ENCODE peak calls at places on chromosome 14, in nine cellular contexts. V is lower lobe of right lung, G is uterus, D is left ventricle myocardium inferior, H is A549, S is IMR-90, O is HCT116, K is fibroblast of lung, W is right atrium auricular region. P is an unnamed sample. For H3K4me1, the result is how much of the 10 kb centered on the place peaks cover.

GRCh38 chr14:99604766-99605298 is 825 bp upstream of the CCDC85C start:
- DNase-seq in K (peak), H (peak), W (no peak), V (no peak), S (peak), O (no peak), D (no peak), G (no peak), P (no peak)

GRCh38 chr14:28243600-28243999 is 523.0 kb upstream of the FOXG1 start:
- DNase-seq in W (no peak), O (no peak), K (peak), H (no peak), V (no peak), S (no peak), G (no peak), D (no peak), P (no peak)

GRCh38 chr14:31286456-31287293 is 79.1 kb upstream of the HECTD1 start:
- DNase-seq in S (no peak), D (no peak), H (peak), G (no peak), W (no peak), O (peak), K (no peak), V (no peak), P (no peak)

GRCh38 chr14:70641548-70642312 is at the start of gene TTC9:
- DNase-seq in D (peak), W (no peak), V (peak), H (no peak), G (no peak), O (no peak), S (no peak), K (no peak), P (no peak)

GRCh38 chr14:104115131-104115600 is 23.2 kb upstream of the KIF26A start:
- DNase-seq in G (peak), K (no peak), S (no peak), D (peak), W (no peak), O (no peak), H (no peak), V (no peak), P (no peak)

GRCh38 chr14:101328412-101329149 is 232.7 kb upstream of the DIO3 start:
- DNase-seq in S (no peak), D (no peak), K (no peak), H (no peak), V (no peak), O (no peak), G (no peak), W (no peak), P (no peak)

GRCh38 chr14:70640938-70641547 is 673 bp upstream of the TTC9 start:
- DNase-seq in K (peak), G (peak), S (peak), H (peak), O (no peak), V (peak), D (no peak), W (no peak), P (peak)

GRCh38 chr14:34365309-34365915 is 96.6 kb downstream of the SPTSSA start:
- DNase-seq in W (no peak), K (no peak), D (no peak), V (no peak), O (no peak), G (no peak), S (peak), H (peak), P (no peak)

GRCh38 chr14:78752789-78753188 is 582.6 kb downstream of the NRXN3 start:
- DNase-seq in D (no peak), H (peak), W (no peak), O (no peak), K (peak), S (no peak), G (no peak), V (no peak), P (no peak)

GRCh38 chr14:74804219-74804825 is 41.2 kb downstream of the YLPM1 start:
- DNase-seq in G (no peak), W (no peak), S (peak), H (peak), D (no peak), O (peak), V (no peak), K (peak), P (no peak)

GRCh38 chr14:79809849-79810612 is 401.3 kb downstream of the DIO2 start:
- DNase-seq in O (no peak), K (peak), W (no peak), D (no peak), H (peak), S (peak), V (no peak), G (no peak), P (peak)

GRCh38 chr14:75428230-75429104 is 645 bp downstream of the JDP2 start:
- DNase-seq in G (peak), K (peak), H (no peak), V (peak), W (no peak), D (peak), O (no peak), S (no peak), P (no peak)

GRCh38 chr14:35254736-35255135 is 37.4 kb upstream of the PSMA6 start:
- DNase-seq in O (no peak), K (no peak), V (no peak), S (no peak), W (no peak), H (no peak), G (no peak), D (no peak), P (no peak)

GRCh38 chr14:30165255-30165654 is 237.6 kb upstream of the PRKD1 start:
- DNase-seq in K (no peak), G (no peak), S (no peak), V (no peak), H (no peak), O (no peak), W (no peak), D (no peak), P (no peak)

GRCh38 chr14:33363687-33364086 is 425.0 kb downstream of the NPAS3 start:
- DNase-seq in G (no peak), D (no peak), W (no peak), V (no peak), S (no peak), K (peak), H (no peak), O (no peak), P (no peak)

GRCh38 chr14:76716285-76716684 is 45.0 kb upstream of the VASH1 start:
- DNase-seq in O (no peak), H (no peak), S (no peak), D (no peak), K (no peak), G (no peak), W (no peak), V (no peak), P (no peak)

GRCh38 chr14:71372411-71372838 is 465.2 kb downstream of the PCNX1 start:
- DNase-seq in S (peak), G (no peak), O (no peak), K (peak), V (no peak), D (no peak), W (no peak), H (peak), P (peak)

GRCh38 chr14:36208690-36209278 is 32.3 kb upstream of the PTCSC3 start:
- DNase-seq in S (no peak), W (no peak), V (no peak), H (no peak), K (no peak), D (no peak), O (no peak), G (no peak), P (peak)

GRCh38 chr14:93036652-93037341 is 78.9 kb downstream of the ITPK1 start:
- DNase-seq in K (peak), S (no peak), W (no peak), G (no peak), O (no peak), D (no peak), V (no peak), H (peak), P (no peak)
- H3K4me1 ChIP-seq in K (under half), S (under half), W (under half), G (under half), O (half or more), D (half or more), V (half or more), H (half or more), P (under half)

GRCh38 chr14:61505815-61506809 is 184.7 kb downstream of the PRKCH start:
- DNase-seq in G (no peak), H (no peak), K (peak), V (no peak), W (no peak), O (no peak), D (no peak), S (peak), P (no peak)
- H3K4me1 ChIP-seq in G (under half), H (under half), K (under half), V (under half), W (under half), O (under half), D (under half), S (under half), P (under half)

DNA sequence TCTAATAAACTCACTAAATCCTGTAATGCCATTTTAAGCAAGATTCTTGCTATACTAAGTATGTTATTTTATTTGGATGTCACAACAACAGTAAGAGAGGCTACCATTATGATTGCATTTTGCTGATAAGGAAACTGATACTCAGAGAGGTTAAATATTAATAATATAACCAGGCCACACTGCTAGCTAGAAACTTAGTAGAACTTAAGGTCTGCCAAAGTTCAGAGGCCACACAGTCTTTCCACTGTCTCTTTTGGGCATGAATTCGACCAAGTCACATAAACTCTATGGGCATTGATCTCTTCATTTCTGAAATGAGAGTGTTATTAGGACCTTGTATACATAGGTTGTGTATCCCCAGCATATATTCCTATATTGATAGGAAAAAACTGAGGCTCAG is 147.9 kb downstream of the SYNE2 start:
- DNase-seq in O (no peak), W (no peak), H (no peak), S (no peak), D (no peak), K (no peak), G (no peak), V (no peak), P (no peak)
- H3K4me1 ChIP-seq in O (under half), W (under half), H (under half), S (under half), D (under half), K (under half), G (under half), V (under half), P (under half)

DNA sequence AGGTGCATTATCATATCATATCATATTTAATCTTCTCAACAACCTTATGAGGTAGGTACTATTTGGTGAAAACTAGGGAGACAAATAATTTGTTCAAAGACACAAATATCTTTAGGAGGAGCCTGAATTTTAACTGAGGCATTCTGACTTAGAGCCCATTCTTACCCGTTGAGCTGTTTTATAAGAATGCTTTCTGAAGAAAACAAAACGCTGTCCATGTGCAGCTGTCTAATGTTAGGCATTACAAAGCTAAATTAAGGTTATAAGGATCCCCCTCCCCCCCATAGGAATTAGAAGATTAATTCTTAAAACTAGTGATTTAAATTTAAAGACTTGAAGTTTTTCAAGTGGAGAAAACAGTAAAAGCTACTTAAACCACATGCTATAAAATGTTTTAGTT is 6.4 kb downstream of the KTN1 start:
- DNase-seq in G (no peak), D (no peak), H (no peak), K (no peak), W (no peak), S (peak), V (no peak), O (no peak), P (no peak)
- H3K4me1 ChIP-seq in G (under half), D (half or more), H (half or more), K (under half), W (under half), S (under half), V (half or more), O (half or more), P (under half)

GRCh38 chr14:89915114-89915878 is 39.2 kb downstream of the EFCAB11 start:
- DNase-seq in V (no peak), H (peak), G (peak), W (peak), D (peak), S (peak), O (peak), K (peak), P (peak)
- H3K4me1 ChIP-seq in V (under half), H (under half), G (under half), W (under half), D (under half), S (under half), O (under half), K (under half), P (under half)

GRCh38 chr14:61077946-61078738 is 97.1 kb downstream of the SLC38A6 start:
- DNase-seq in K (peak), D (no peak), W (no peak), H (no peak), O (no peak), V (no peak), G (no peak), S (peak), P (no peak)

GRCh38 chr14:61077437-61077836 is 96.4 kb downstream of the SLC38A6 start:
- DNase-seq in D (no peak), H (no peak), G (no peak), K (no peak), V (no peak), O (no peak), S (no peak), W (no peak), P (no peak)

GRCh38 chr14:61080591-61081010 is 99.6 kb downstream of the SLC38A6 start:
- DNase-seq in W (no peak), H (no peak), S (peak), D (no peak), V (no peak), K (peak), G (no peak), O (no peak), P (no peak)

GRCh38 chr14:61076531-61076930 is 95.5 kb downstream of the SLC38A6 start:
- DNase-seq in V (no peak), S (peak), H (no peak), K (peak), W (no peak), G (no peak), O (no peak), D (no peak), P (no peak)

GRCh38 chr14:61074852-61075251 is 93.8 kb downstream of the SLC38A6 start:
- DNase-seq in V (no peak), S (no peak), O (no peak), D (no peak), K (no peak), H (no peak), G (no peak), W (no peak), P (no peak)
- H3K4me1 ChIP-seq in V (under half), S (under half), O (under half), D (under half), K (under half), H (under half), G (under half), W (under half), P (under half)

DNA sequence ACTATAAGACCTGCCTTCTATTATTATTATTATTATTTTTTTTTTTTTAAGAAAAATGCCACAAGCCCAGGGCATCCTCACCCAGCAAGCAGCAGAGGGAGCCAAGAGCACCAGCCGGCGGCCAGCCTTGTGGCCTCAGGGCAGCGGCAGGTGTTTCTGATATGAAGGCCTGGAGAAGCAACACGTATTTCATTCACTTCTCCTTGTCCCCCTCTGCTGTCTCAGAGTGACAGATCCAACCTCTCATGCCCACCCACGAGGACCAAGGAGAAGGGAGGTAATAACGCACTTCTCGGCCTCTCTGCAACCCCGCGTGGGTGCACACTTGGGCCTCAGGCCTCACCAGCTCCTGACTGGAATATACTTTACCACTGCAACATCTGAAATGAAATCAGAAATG is 25.4 kb downstream of the CDC42BPB start:
- DNase-seq in H (peak), S (no peak), D (no peak), G (no peak), K (no peak), V (no peak), O (no peak), W (no peak), P (no peak)
- H3K4me1 ChIP-seq in H (under half), S (under half), D (under half), G (under half), K (under half), V (under half), O (under half), W (under half), P (under half)

GRCh38 chr14:21108791-21109190 is 7.9 kb downstream of the TMEM253 start:
- DNase-seq in H (no peak), G (no peak), D (no peak), K (no peak), W (no peak), V (no peak), O (no peak), S (no peak), P (no peak)
- H3K4me1 ChIP-seq in H (under half), G (under half), D (under half), K (under half), W (under half), V (under half), O (under half), S (under half), P (under half)

GRCh38 chr14:22838631-22839041 is 2.3 kb downstream of the MMP14 start:
- DNase-seq in S (peak), W (no peak), K (peak), D (no peak), O (no peak), V (peak), H (no peak), G (peak), P (no peak)
- H3K4me1 ChIP-seq in S (under half), W (under half), K (under half), D (under half), O (under half), V (under half), H (under half), G (under half), P (under half)